ENCODE peak calls at places on chromosome 18, in six cellular contexts. L, M, V, T, X and R are unnamed samples.

GRCh38 chr18:67864677-67865340 is 348.3 kb upstream of the DSEL start:
- DNase-seq in M (no peak), L (peak; percentile 81), V (no peak), X (no peak), T (peak; percentile 58), R (peak; percentile 81)

GRCh38 chr18:58970943-58971799 is 106.5 kb downstream of the ZNF532 start:
- DNase-seq in M (no peak), V (no peak), X (no peak), T (no peak), L (no peak), R (no peak)

GRCh38 chr18:75624836-75625235 is 197.3 kb upstream of the SMIM21 start:
- DNase-seq in T (no peak), M (no peak), V (no peak), L (peak; percentile 5), X (no peak), R (no peak)

GRCh38 chr18:57077786-57078552 is 68.9 kb upstream of the BOD1L2 start:
- DNase-seq in X (no peak), T (no peak), L (no peak), V (no peak), M (no peak), R (no peak)

GRCh38 chr18:36273347-36273746 is 24.2 kb upstream of the FHOD3 start:
- DNase-seq in V (no peak), L (no peak), T (no peak), M (no peak), X (no peak), R (no peak)

GRCh38 chr18:48139427-48140347 is 209.2 kb upstream of the SMAD2 start:
- DNase-seq in M (no peak), V (peak; percentile 75), L (no peak), X (no peak), T (no peak), R (no peak)

GRCh38 chr18:51077217-51077616 is 47.2 kb downstream of the SMAD4 start:
- DNase-seq in V (no peak), M (no peak), T (peak; percentile 62), L (peak; percentile 66), X (peak; percentile 36), R (no peak)

GRCh38 chr18:2971741-2972552 is 41.0 kb downstream of the LPIN2 start:
- DNase-seq in M (peak; percentile 68), X (no peak), L (peak; percentile 57), V (peak; percentile 81), T (no peak), R (no peak)

GRCh38 chr18:35592298-35592697 is 10.8 kb downstream of the GALNT1 start:
- DNase-seq in V (no peak), T (no peak), L (no peak), X (no peak), M (no peak), R (no peak)

GRCh38 chr18:49658871-49659378 is 97.1 kb downstream of the LIPG start:
- DNase-seq in L (no peak), X (no peak), T (no peak), V (no peak), M (no peak), R (no peak)

GRCh38 chr18:64982414-64983096 is 768.3 kb upstream of the CDH7 start:
- DNase-seq in X (no peak), T (no peak), V (no peak), M (no peak), L (no peak), R (no peak)

GRCh38 chr18:79366177-79367094 is 29.3 kb upstream of the NFATC1 start:
- DNase-seq in T (peak; percentile 95), X (no peak), V (no peak), M (no peak), L (no peak), R (no peak)

GRCh38 chr18:63322908-63323634 is 3.5 kb upstream of the BCL2 start:
- DNase-seq in X (peak; percentile 67), L (peak; percentile 84), V (no peak), T (peak; percentile 73), M (no peak), R (peak; percentile 87)

GRCh38 chr18:9802774-9803697 is 82.7 kb upstream of the TXNDC2 start:
- DNase-seq in L (peak; percentile 50), M (no peak), X (no peak), T (peak; percentile 26), V (no peak), R (peak; percentile 42)

GRCh38 chr18:63131106-63131943 is 188.2 kb downstream of the BCL2 start:
- DNase-seq in M (no peak), T (peak; percentile 59), V (no peak), L (peak; percentile 77), X (peak; percentile 60), R (peak; percentile 81)

GRCh38 chr18:30682667-30683066 is 359.9 kb downstream of the DSC3 start:
- DNase-seq in V (no peak), X (no peak), L (no peak), M (no peak), T (no peak), R (no peak)

GRCh38 chr18:76978616-76979015 is 154.0 kb downstream of the MBP start:
- DNase-seq in X (no peak), M (no peak), V (no peak), T (no peak), L (no peak), R (no peak)
- H3K4me3 ChIP-seq in X (no peak overlapping the region), M (no peak overlapping the region), V (no peak overlapping the region), T (no peak overlapping the region), L (no peak overlapping the region), R (no peak overlapping the region)

GRCh38 chr18:32958746-32959145 is 185.9 kb upstream of the KLHL14 start:
- DNase-seq in M (no peak), X (no peak), T (no peak), L (no peak), V (no peak), R (no peak)

GRCh38 chr18:32956591-32957310 is 183.9 kb upstream of the KLHL14 start:
- DNase-seq in M (no peak), V (no peak), X (peak; percentile 11), T (peak; percentile 18), L (peak; percentile 75), R (peak; percentile 86)
- TF ChIP-seq CTCF in M (no peak), V (no peak), X (no peak), T (peak; percentile 4), L (peak; percentile 63), R (peak; percentile 73)

GRCh38 chr18:46167971-46168370 is 63.8 kb downstream of the HAUS1 start:
- DNase-seq in V (peak; percentile 70), M (no peak), T (no peak), X (no peak), L (no peak), R (no peak)
- H3K4me3 ChIP-seq in V (no peak overlapping the region), M (no peak overlapping the region), T (no peak overlapping the region), X (no peak overlapping the region), L (no peak overlapping the region), R (no peak overlapping the region)

DNA sequence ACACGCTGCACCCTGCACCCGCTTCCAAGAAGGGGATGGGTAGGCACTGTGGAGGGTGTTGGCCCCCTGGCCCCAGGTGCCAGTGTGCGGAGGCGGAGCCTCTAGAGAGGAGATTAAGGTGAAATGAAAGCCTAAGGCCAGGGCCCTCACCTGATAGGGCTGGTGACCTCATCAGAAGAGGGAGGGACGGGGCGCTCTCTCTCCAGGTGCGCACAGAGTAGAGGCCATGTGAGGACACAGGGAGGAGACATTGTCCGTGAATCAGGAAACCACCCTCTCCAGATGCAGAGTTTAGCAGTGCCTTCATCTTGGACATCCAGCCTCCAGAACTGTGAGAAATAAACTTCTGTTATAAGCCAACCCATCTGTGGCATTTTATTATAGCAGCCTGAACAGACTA is 62.3 kb downstream of the PSMG2 start:
- DNase-seq in M (no peak), V (no peak), L (no peak), X (no peak), T (no peak), R (no peak)
- TF ChIP-seq CTCF in M (no peak), V (no peak), L (no peak), X (peak; percentile 14), T (no peak), R (no peak)

DNA sequence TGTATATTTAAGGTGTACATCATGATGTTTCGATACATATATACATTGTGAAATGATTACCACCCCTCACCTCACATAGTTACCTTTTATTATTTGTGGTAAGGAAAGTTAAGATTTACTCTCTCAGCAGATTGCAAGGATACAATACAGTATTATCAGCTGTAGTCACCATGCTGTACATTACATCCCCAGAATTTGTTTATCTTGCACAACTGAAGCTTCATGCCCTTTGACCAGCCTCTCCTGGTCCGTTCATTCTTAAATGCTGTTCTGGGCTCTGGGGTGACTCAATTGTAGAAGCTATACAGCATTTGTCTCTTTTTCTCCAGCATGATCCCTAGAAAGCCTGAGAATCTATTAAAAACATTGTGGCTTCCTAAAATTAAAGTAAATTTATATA is 90.8 kb downstream of the PTPRM start:
- DNase-seq in L (peak; percentile 16), V (no peak), X (no peak), T (peak; percentile 52), M (no peak), R (no peak)
- H3K4me3 ChIP-seq in L (no peak overlapping the region), V (no peak overlapping the region), X (no peak overlapping the region), T (no peak overlapping the region), M (no peak overlapping the region), R (no peak overlapping the region)

GRCh38 chr18:24009651-24010333 is 4.8 kb upstream of the TTC39C start:
- DNase-seq in X (no peak), M (no peak), V (no peak), T (no peak), L (no peak), R (no peak)
- TF ChIP-seq CTCF in X (no peak), M (no peak), V (no peak), T (no peak), L (no peak), R (no peak)